ENCODE peak calls at places on chromosomes 5 and 9, in ten cellular contexts. T, M, J, O, U, V, P, X, Z and G are unnamed samples.

GRCh38 chr5:56668996-56669395 is 146.4 kb upstream of the MAP3K1 start:
- DNase-seq in J (no peak), M (no peak), P (no peak), U (peak; percentile 58), X (no peak), T (no peak), Z (no peak), V (no peak), O (no peak), G (no peak)

GRCh38 chr9:134766587-134766986 is 114.0 kb upstream of the FCN2 start:
- DNase-seq in M (no peak), P (no peak), Z (no peak), J (no peak), U (no peak), X (no peak), O (no peak), T (no peak), V (no peak), G (no peak)

GRCh38 chr9:135565141-135565628 is 3.6 kb downstream of the PAEP start:
- DNase-seq in V (peak; percentile 56), T (no peak), P (peak; percentile 43), X (no peak), U (no peak), J (no peak), O (peak; percentile 16), Z (no peak), M (no peak), G (no peak)

GRCh38 chr9:100011062-100011681 is 87.6 kb downstream of the ERP44 start:
- DNase-seq in X (peak; percentile 46), J (no peak), T (no peak), Z (peak; percentile 38), P (peak; percentile 74), V (no peak), O (no peak), M (no peak), U (peak; percentile 59), G (no peak)

GRCh38 chr9:128244443-128245226 is 31.2 kb downstream of the GOLGA2 start:
- DNase-seq in M (peak; percentile 95), P (peak; percentile 82), J (peak; percentile 94), X (peak; percentile 96), V (peak; percentile 86), Z (no peak), O (peak; percentile 49), U (peak; percentile 51), T (no peak), G (peak; percentile 65)

GRCh38 chr5:13941468-13941867 is 3.0 kb downstream of the DNAH5 start:
- DNase-seq in X (no peak), U (no peak), Z (no peak), O (no peak), T (no peak), V (no peak), P (no peak), M (no peak), J (no peak), G (no peak)

GRCh38 chr9:70639853-70640814 is 225.7 kb upstream of the KLF9 start:
- DNase-seq in V (no peak), P (peak; percentile 42), Z (no peak), J (no peak), T (no peak), U (peak; percentile 6), X (no peak), M (no peak), O (no peak), G (no peak)

GRCh38 chr5:141604318-141604717 is 14.5 kb downstream of the DIAPH1 start:
- DNase-seq in U (peak; percentile 68), M (peak; percentile 83), O (peak; percentile 34), X (no peak), P (peak; percentile 86), V (no peak), J (peak; percentile 86), T (no peak), Z (no peak), G (peak; percentile 60)

GRCh38 chr5:107285772-107286171 is 385.0 kb downstream of the EFNA5 start:
- DNase-seq in Z (no peak), P (no peak), X (no peak), V (no peak), O (no peak), M (no peak), J (no peak), U (no peak), T (no peak), G (no peak)

DNA sequence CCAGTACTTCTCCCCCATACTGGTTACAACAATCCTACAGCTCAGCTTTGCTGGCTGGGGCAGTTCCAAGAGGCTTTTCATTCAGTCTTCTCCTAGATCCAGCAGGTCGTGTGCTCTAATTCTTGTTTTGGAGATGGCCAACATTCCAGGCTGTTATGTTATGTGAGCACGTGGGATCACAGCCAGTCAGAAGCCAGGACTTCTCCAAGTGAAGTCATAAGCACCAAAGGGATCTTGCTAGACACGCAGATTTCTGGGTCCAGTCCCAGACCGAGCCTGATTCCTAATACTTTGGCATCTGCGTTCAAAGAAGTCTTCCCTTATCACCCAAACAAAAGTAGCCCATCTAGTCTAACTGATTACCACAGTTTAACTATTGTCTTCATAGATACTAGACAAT is 1.4 kb upstream of the LARP1 start:
- DNase-seq in Z (no peak), J (peak; percentile 80), P (peak; percentile 57), U (no peak), X (no peak), V (no peak), M (peak; percentile 96), T (no peak), O (peak; percentile 71), G (peak; percentile 62)
- TF ChIP-seq EP300 in Z (no peak), J (no peak), P (no peak), U (no peak), X (no peak), V (no peak), M (peak; percentile 69), T (no peak), O (no peak), G (no peak)

GRCh38 chr5:6496207-6496584 is 47.5 kb downstream of the UBE2QL1 start:
- DNase-seq in T (no peak), P (no peak), V (no peak), Z (peak; percentile 97), U (no peak), X (no peak), O (no peak), M (no peak), J (no peak), G (no peak)

GRCh38 chr5:6493681-6494454 is 45.2 kb downstream of the UBE2QL1 start:
- DNase-seq in X (no peak), V (no peak), M (peak; percentile 38), P (no peak), Z (no peak), U (no peak), O (no peak), T (no peak), J (no peak), G (no peak)

GRCh38 chr5:6496636-6497035 is 48.0 kb downstream of the UBE2QL1 start:
- DNase-seq in V (no peak), Z (no peak), P (no peak), J (no peak), O (no peak), T (no peak), M (no peak), U (no peak), X (no peak), G (no peak)

GRCh38 chr5:6497267-6497666 is 48.6 kb downstream of the UBE2QL1 start:
- DNase-seq in P (no peak), Z (no peak), U (no peak), V (no peak), J (no peak), M (no peak), X (no peak), O (no peak), T (no peak), G (no peak)

DNA sequence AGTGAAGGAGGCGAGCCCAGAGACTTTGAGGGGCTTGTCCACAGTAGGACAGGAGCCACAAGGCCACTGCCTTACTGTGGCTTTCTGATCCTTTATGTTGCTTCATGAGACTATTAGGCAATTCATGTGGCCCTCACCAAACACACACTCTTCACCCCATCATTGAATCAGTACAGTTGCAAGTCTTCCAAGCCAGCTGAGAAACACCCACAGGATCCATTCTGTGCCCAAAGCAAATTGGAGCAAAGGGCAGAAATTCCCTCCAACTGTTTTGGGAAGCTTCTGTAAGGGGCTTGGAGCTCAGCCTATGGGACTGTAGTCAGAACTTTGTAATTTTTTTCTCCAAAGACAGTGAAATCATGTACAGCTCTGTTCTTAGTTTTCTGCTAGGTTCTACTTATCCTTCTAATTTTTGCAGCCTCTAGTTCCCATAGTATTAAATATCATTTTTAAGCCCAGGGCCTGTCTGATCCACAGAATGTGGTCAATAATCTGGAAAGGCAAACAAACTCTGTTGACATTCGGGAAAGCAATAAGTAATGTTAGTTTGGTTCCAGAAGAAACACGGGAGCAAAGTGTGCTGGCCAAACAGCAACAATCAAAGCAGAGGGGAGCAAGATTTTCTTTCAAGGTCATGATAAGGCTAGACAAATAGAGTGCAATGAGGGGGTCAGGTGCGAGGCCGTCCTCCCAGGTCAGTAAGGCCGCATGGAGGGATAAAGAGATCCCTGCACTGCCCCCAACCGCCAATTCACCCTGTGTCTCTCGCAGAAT is 47.0 kb downstream of the UBE2QL1 start:
- DNase-seq in Z (no peak), J (no peak), X (no peak), U (peak; percentile 68), V (no peak), O (peak; percentile 44), M (no peak), P (no peak), T (no peak), G (no peak)
- TF ChIP-seq POLR2AphosphoS5 in Z (no peak), J (no peak), X (no peak), U (no peak), V (no peak), O (no peak), M (no peak), P (no peak), T (no peak), G (no peak)

GRCh38 chr9:33346564-33346963 is 55.8 kb downstream of the AQP7 start:
- DNase-seq in V (no peak), P (no peak), O (no peak), X (no peak), U (no peak), J (no peak), Z (no peak), T (no peak), M (no peak), G (no peak)
- TF ChIP-seq EP300 in V (no peak), P (no peak), O (no peak), X (no peak), U (no peak), J (no peak), Z (no peak), T (no peak), M (no peak), G (no peak)

GRCh38 chr5:38830521-38831051 is 15.2 kb upstream of the OSMR start:
- DNase-seq in O (no peak), T (no peak), J (no peak), X (no peak), Z (no peak), V (no peak), P (no peak), U (peak; percentile 96), M (no peak), G (no peak)
- TF ChIP-seq POLR2AphosphoS5 in O (no peak), T (no peak), J (peak; percentile 12), X (no peak), Z (no peak), V (no peak), P (no peak), U (no peak), M (no peak), G (no peak)